ENCODE peak calls at places on chromosomes 6 and 20, in nine cellular contexts. One of them, this sample, is unnamed.

GRCh38 chr6:83151114-83151513 is 42.0 kb downstream of the PGM3 start:
- DNase-seq in activated CD4-positive, alpha-beta T cell treated with anti-CD3 and anti-CD28 coated beads, Interleukin-2, amount 10 ng/mL, durations not matched to agents 7 days and 5 days: no peak
- DNase-seq in AG08396: no peak
- DNase-seq in GM06990: no peak
- DNase-seq in cardiac fibroblast: peak; percentile 11
- DNase-seq in astrocyte of the spinal cord: no peak
- DNase-seq in sciatic nerve: no peak
- DNase-seq in activated naive CD8-positive, alpha-beta T cell treated with anti-CD3 and anti-CD28 coated beads, Interleukin-2, amount 50 U/mL, for 24 hours: no peak
- DNase-seq in stimulated activated CD4-positive, alpha-beta T cell treated with anti-CD3 and anti-CD28 coated beads, TNF-alpha, amount 100 ng/mL, for 4 hours: no peak
- DNase-seq in this sample: no peak

GRCh38 chr20:47821481-47822100 is 36.3 kb upstream of the SULF2 start:
- DNase-seq in sciatic nerve: no peak
- DNase-seq in GM06990: no peak
- DNase-seq in activated CD4-positive, alpha-beta T cell treated with anti-CD3 and anti-CD28 coated beads, Interleukin-2, amount 10 ng/mL, durations not matched to agents 7 days and 5 days: no peak
- DNase-seq in stimulated activated CD4-positive, alpha-beta T cell treated with anti-CD3 and anti-CD28 coated beads, TNF-alpha, amount 100 ng/mL, for 4 hours: no peak
- DNase-seq in activated naive CD8-positive, alpha-beta T cell treated with anti-CD3 and anti-CD28 coated beads, Interleukin-2, amount 50 U/mL, for 24 hours: no peak
- DNase-seq in AG08396: no peak
- DNase-seq in cardiac fibroblast: no peak
- DNase-seq in astrocyte of the spinal cord: no peak
- DNase-seq in this sample: peak; percentile 92

GRCh38 chr6:119443993-119444641 is 94.6 kb upstream of the MAN1A1 start:
- DNase-seq in cardiac fibroblast: peak; percentile 37
- DNase-seq in sciatic nerve: no peak
- DNase-seq in AG08396: peak; percentile 16
- DNase-seq in stimulated activated CD4-positive, alpha-beta T cell treated with anti-CD3 and anti-CD28 coated beads, TNF-alpha, amount 100 ng/mL, for 4 hours: no peak
- DNase-seq in activated CD4-positive, alpha-beta T cell treated with anti-CD3 and anti-CD28 coated beads, Interleukin-2, amount 10 ng/mL, durations not matched to agents 7 days and 5 days: no peak
- DNase-seq in GM06990: no peak
- DNase-seq in astrocyte of the spinal cord: no peak
- DNase-seq in activated naive CD8-positive, alpha-beta T cell treated with anti-CD3 and anti-CD28 coated beads, Interleukin-2, amount 50 U/mL, for 24 hours: no peak
- DNase-seq in this sample: peak; percentile 35

GRCh38 chr6:16691328-16691727 is 69.9 kb downstream of the ATXN1 start:
- DNase-seq in GM06990: no peak
- DNase-seq in activated CD4-positive, alpha-beta T cell treated with anti-CD3 and anti-CD28 coated beads, Interleukin-2, amount 10 ng/mL, durations not matched to agents 7 days and 5 days: no peak
- DNase-seq in astrocyte of the spinal cord: no peak
- DNase-seq in activated naive CD8-positive, alpha-beta T cell treated with anti-CD3 and anti-CD28 coated beads, Interleukin-2, amount 50 U/mL, for 24 hours: no peak
- DNase-seq in AG08396: no peak
- DNase-seq in cardiac fibroblast: no peak
- DNase-seq in stimulated activated CD4-positive, alpha-beta T cell treated with anti-CD3 and anti-CD28 coated beads, TNF-alpha, amount 100 ng/mL, for 4 hours: no peak
- DNase-seq in sciatic nerve: no peak
- DNase-seq in this sample: no peak

GRCh38 chr20:63107449-63108200 is 100.9 kb upstream of the BHLHE23 start:
- DNase-seq in cardiac fibroblast: no peak
- DNase-seq in activated naive CD8-positive, alpha-beta T cell treated with anti-CD3 and anti-CD28 coated beads, Interleukin-2, amount 50 U/mL, for 24 hours: no peak
- DNase-seq in stimulated activated CD4-positive, alpha-beta T cell treated with anti-CD3 and anti-CD28 coated beads, TNF-alpha, amount 100 ng/mL, for 4 hours: no peak
- DNase-seq in activated CD4-positive, alpha-beta T cell treated with anti-CD3 and anti-CD28 coated beads, Interleukin-2, amount 10 ng/mL, durations not matched to agents 7 days and 5 days: no peak
- DNase-seq in AG08396: no peak
- DNase-seq in sciatic nerve: no peak
- DNase-seq in astrocyte of the spinal cord: no peak
- DNase-seq in GM06990: no peak
- DNase-seq in this sample: no peak

GRCh38 chr20:44736170-44737021 is 9.3 kb upstream of the KCNK15 start:
- DNase-seq in GM06990: no peak
- DNase-seq in activated CD4-positive, alpha-beta T cell treated with anti-CD3 and anti-CD28 coated beads, Interleukin-2, amount 10 ng/mL, durations not matched to agents 7 days and 5 days: peak; percentile 54
- DNase-seq in stimulated activated CD4-positive, alpha-beta T cell treated with anti-CD3 and anti-CD28 coated beads, TNF-alpha, amount 100 ng/mL, for 4 hours: no peak
- DNase-seq in AG08396: peak; percentile 68
- DNase-seq in cardiac fibroblast: peak; percentile 90
- DNase-seq in activated naive CD8-positive, alpha-beta T cell treated with anti-CD3 and anti-CD28 coated beads, Interleukin-2, amount 50 U/mL, for 24 hours: peak; percentile 18
- DNase-seq in sciatic nerve: peak; percentile 71
- DNase-seq in astrocyte of the spinal cord: peak; percentile 78
- DNase-seq in this sample: peak; percentile 75

GRCh38 chr6:161959072-161959471 is 685.2 kb upstream of the AGPAT4 start:
- DNase-seq in AG08396: no peak
- DNase-seq in cardiac fibroblast: no peak
- DNase-seq in activated CD4-positive, alpha-beta T cell treated with anti-CD3 and anti-CD28 coated beads, Interleukin-2, amount 10 ng/mL, durations not matched to agents 7 days and 5 days: no peak
- DNase-seq in astrocyte of the spinal cord: no peak
- DNase-seq in stimulated activated CD4-positive, alpha-beta T cell treated with anti-CD3 and anti-CD28 coated beads, TNF-alpha, amount 100 ng/mL, for 4 hours: no peak
- DNase-seq in sciatic nerve: no peak
- DNase-seq in activated naive CD8-positive, alpha-beta T cell treated with anti-CD3 and anti-CD28 coated beads, Interleukin-2, amount 50 U/mL, for 24 hours: no peak
- DNase-seq in GM06990: no peak
- DNase-seq in this sample: no peak

GRCh38 chr6:106439459-106439858 is 78.9 kb downstream of the CRYBG1 start:
- DNase-seq in cardiac fibroblast: no peak
- DNase-seq in activated naive CD8-positive, alpha-beta T cell treated with anti-CD3 and anti-CD28 coated beads, Interleukin-2, amount 50 U/mL, for 24 hours: no peak
- DNase-seq in activated CD4-positive, alpha-beta T cell treated with anti-CD3 and anti-CD28 coated beads, Interleukin-2, amount 10 ng/mL, durations not matched to agents 7 days and 5 days: no peak
- DNase-seq in astrocyte of the spinal cord: no peak
- DNase-seq in AG08396: no peak
- DNase-seq in sciatic nerve: no peak
- DNase-seq in GM06990: no peak
- DNase-seq in stimulated activated CD4-positive, alpha-beta T cell treated with anti-CD3 and anti-CD28 coated beads, TNF-alpha, amount 100 ng/mL, for 4 hours: no peak
- DNase-seq in this sample: peak; percentile 45

GRCh38 chr6:149446791-149447376 is 37.9 kb downstream of the ZC3H12D start:
- DNase-seq in astrocyte of the spinal cord: no peak
- DNase-seq in stimulated activated CD4-positive, alpha-beta T cell treated with anti-CD3 and anti-CD28 coated beads, TNF-alpha, amount 100 ng/mL, for 4 hours: no peak
- DNase-seq in GM06990: no peak
- DNase-seq in sciatic nerve: no peak
- DNase-seq in AG08396: no peak
- DNase-seq in cardiac fibroblast: no peak
- DNase-seq in activated naive CD8-positive, alpha-beta T cell treated with anti-CD3 and anti-CD28 coated beads, Interleukin-2, amount 50 U/mL, for 24 hours: no peak
- DNase-seq in activated CD4-positive, alpha-beta T cell treated with anti-CD3 and anti-CD28 coated beads, Interleukin-2, amount 10 ng/mL, durations not matched to agents 7 days and 5 days: no peak
- DNase-seq in this sample: no peak

GRCh38 chr20:18986146-18986830 is 172.7 kb downstream of the SCP2D1 start:
- DNase-seq in sciatic nerve: no peak
- DNase-seq in activated naive CD8-positive, alpha-beta T cell treated with anti-CD3 and anti-CD28 coated beads, Interleukin-2, amount 50 U/mL, for 24 hours: no peak
- DNase-seq in astrocyte of the spinal cord: no peak
- DNase-seq in stimulated activated CD4-positive, alpha-beta T cell treated with anti-CD3 and anti-CD28 coated beads, TNF-alpha, amount 100 ng/mL, for 4 hours: no peak
- DNase-seq in cardiac fibroblast: no peak
- DNase-seq in AG08396: no peak
- DNase-seq in activated CD4-positive, alpha-beta T cell treated with anti-CD3 and anti-CD28 coated beads, Interleukin-2, amount 10 ng/mL, durations not matched to agents 7 days and 5 days: no peak
- DNase-seq in GM06990: no peak
- DNase-seq in this sample: no peak

GRCh38 chr6:56677559-56677958 is 34.9 kb upstream of the DST start:
- DNase-seq in activated CD4-positive, alpha-beta T cell treated with anti-CD3 and anti-CD28 coated beads, Interleukin-2, amount 10 ng/mL, durations not matched to agents 7 days and 5 days: no peak
- DNase-seq in GM06990: no peak
- DNase-seq in cardiac fibroblast: peak; percentile 45
- DNase-seq in stimulated activated CD4-positive, alpha-beta T cell treated with anti-CD3 and anti-CD28 coated beads, TNF-alpha, amount 100 ng/mL, for 4 hours: no peak
- DNase-seq in AG08396: peak; percentile 19
- DNase-seq in activated naive CD8-positive, alpha-beta T cell treated with anti-CD3 and anti-CD28 coated beads, Interleukin-2, amount 50 U/mL, for 24 hours: no peak
- DNase-seq in astrocyte of the spinal cord: no peak
- DNase-seq in sciatic nerve: no peak
- DNase-seq in this sample: no peak

GRCh38 chr6:168956884-168957730 is 296.5 kb downstream of the THBS2 start:
- DNase-seq in GM06990: no peak
- DNase-seq in sciatic nerve: peak; percentile 84
- DNase-seq in astrocyte of the spinal cord: peak; percentile 80
- DNase-seq in activated naive CD8-positive, alpha-beta T cell treated with anti-CD3 and anti-CD28 coated beads, Interleukin-2, amount 50 U/mL, for 24 hours: peak; percentile 41
- DNase-seq in cardiac fibroblast: peak; percentile 88
- DNase-seq in activated CD4-positive, alpha-beta T cell treated with anti-CD3 and anti-CD28 coated beads, Interleukin-2, amount 10 ng/mL, durations not matched to agents 7 days and 5 days: peak; percentile 47
- DNase-seq in AG08396: peak; percentile 86
- DNase-seq in stimulated activated CD4-positive, alpha-beta T cell treated with anti-CD3 and anti-CD28 coated beads, TNF-alpha, amount 100 ng/mL, for 4 hours: no peak
- DNase-seq in this sample: peak; percentile 75

GRCh38 chr6:152167639-152168603 is 360.4 kb downstream of the ESR1 start:
- DNase-seq in activated CD4-positive, alpha-beta T cell treated with anti-CD3 and anti-CD28 coated beads, Interleukin-2, amount 10 ng/mL, durations not matched to agents 7 days and 5 days: no peak
- DNase-seq in sciatic nerve: no peak
- DNase-seq in cardiac fibroblast: no peak
- DNase-seq in AG08396: no peak
- DNase-seq in astrocyte of the spinal cord: no peak
- DNase-seq in GM06990: no peak
- DNase-seq in stimulated activated CD4-positive, alpha-beta T cell treated with anti-CD3 and anti-CD28 coated beads, TNF-alpha, amount 100 ng/mL, for 4 hours: no peak
- DNase-seq in activated naive CD8-positive, alpha-beta T cell treated with anti-CD3 and anti-CD28 coated beads, Interleukin-2, amount 50 U/mL, for 24 hours: no peak
- DNase-seq in this sample: no peak

GRCh38 chr6:151431336-151431735 is 20.6 kb downstream of the RMND1 start:
- DNase-seq in sciatic nerve: no peak
- DNase-seq in activated CD4-positive, alpha-beta T cell treated with anti-CD3 and anti-CD28 coated beads, Interleukin-2, amount 10 ng/mL, durations not matched to agents 7 days and 5 days: no peak
- DNase-seq in cardiac fibroblast: no peak
- DNase-seq in stimulated activated CD4-positive, alpha-beta T cell treated with anti-CD3 and anti-CD28 coated beads, TNF-alpha, amount 100 ng/mL, for 4 hours: no peak
- DNase-seq in GM06990: no peak
- DNase-seq in activated naive CD8-positive, alpha-beta T cell treated with anti-CD3 and anti-CD28 coated beads, Interleukin-2, amount 50 U/mL, for 24 hours: no peak
- DNase-seq in astrocyte of the spinal cord: peak; percentile 22
- DNase-seq in AG08396: no peak
- DNase-seq in this sample: no peak

GRCh38 chr6:80527552-80528052 is 421.1 kb downstream of the BCKDHB start:
- DNase-seq in AG08396: no peak
- DNase-seq in sciatic nerve: no peak
- DNase-seq in cardiac fibroblast: peak; percentile 16
- DNase-seq in GM06990: no peak
- DNase-seq in activated naive CD8-positive, alpha-beta T cell treated with anti-CD3 and anti-CD28 coated beads, Interleukin-2, amount 50 U/mL, for 24 hours: no peak
- DNase-seq in activated CD4-positive, alpha-beta T cell treated with anti-CD3 and anti-CD28 coated beads, Interleukin-2, amount 10 ng/mL, durations not matched to agents 7 days and 5 days: no peak
- DNase-seq in astrocyte of the spinal cord: no peak
- DNase-seq in stimulated activated CD4-positive, alpha-beta T cell treated with anti-CD3 and anti-CD28 coated beads, TNF-alpha, amount 100 ng/mL, for 4 hours: no peak
- DNase-seq in this sample: no peak

GRCh38 chr6:14721103-14721758 is 524.6 kb upstream of the JARID2 start:
- DNase-seq in activated naive CD8-positive, alpha-beta T cell treated with anti-CD3 and anti-CD28 coated beads, Interleukin-2, amount 50 U/mL, for 24 hours: no peak
- DNase-seq in sciatic nerve: no peak
- DNase-seq in AG08396: no peak
- DNase-seq in cardiac fibroblast: peak; percentile 76
- DNase-seq in activated CD4-positive, alpha-beta T cell treated with anti-CD3 and anti-CD28 coated beads, Interleukin-2, amount 10 ng/mL, durations not matched to agents 7 days and 5 days: no peak
- DNase-seq in stimulated activated CD4-positive, alpha-beta T cell treated with anti-CD3 and anti-CD28 coated beads, TNF-alpha, amount 100 ng/mL, for 4 hours: no peak
- DNase-seq in GM06990: no peak
- DNase-seq in astrocyte of the spinal cord: no peak
- DNase-seq in this sample: peak; percentile 81